ENCODE peak calls at places on chromosomes 16 and 17, in seven cellular contexts. S is mesenchymal stem cell, A is stomach, L is heart right ventricle, U is GM23248, P is A549, B is tibial artery. E is an unnamed sample.
A peak's percentile ranks its signal among the peaks of the same experiment; 100 is the strongest.

GRCh38 chr17:67258836-67259468 is 14.0 kb upstream of the HELZ start:
- DNase-seq in S (no peak), A (no peak), L (no peak), U (no peak), P (no peak), B (no peak), E (no peak)

GRCh38 chr16:67151431-67152097 is 766 bp upstream of the B3GNT9 start:
- DNase-seq in S (peak; percentile 24), A (no peak), L (no peak), U (peak; percentile 37), P (peak; percentile 52), B (no peak), E (no peak)

GRCh38 chr17:56593741-56594527 is 435 bp downstream of the NOG start:
- DNase-seq in S (peak; percentile 83), A (peak; percentile 56), L (peak; percentile 28), U (peak; percentile 90), P (no peak), B (peak; percentile 72), E (no peak)

GRCh38 chr17:21419299-21420239 is 43.4 kb downstream of the KCNJ12 start:
- DNase-seq in S (no peak), A (no peak), L (no peak), U (no peak), P (no peak), B (no peak), E (no peak)

GRCh38 chr17:70158581-70158980 is 10.8 kb upstream of the KCNJ2 start:
- DNase-seq in S (no peak), A (no peak), L (no peak), U (no peak), P (no peak), B (no peak), E (no peak)

GRCh38 chr17:80254396-80255241 is 6.0 kb upstream of the RNF213 start:
- DNase-seq in S (peak; percentile 93), A (peak; percentile 58), L (no peak), U (peak; percentile 95), P (peak; percentile 99), B (no peak), E (peak; percentile 58)

GRCh38 chr17:83075270-83075880 is 4.0 kb upstream of the METRNL start:
- DNase-seq in S (no peak), A (no peak), L (no peak), U (no peak), P (no peak), B (no peak), E (no peak)

GRCh38 chr17:62720126-62720850 is 87.8 kb downstream of the MARCHF10 start:
- DNase-seq in S (no peak), A (no peak), L (no peak), U (no peak), P (peak; percentile 55), B (no peak), E (no peak)

GRCh38 chr16:8655184-8655717 is 19.2 kb upstream of the ABAT start:
- DNase-seq in S (peak; percentile 11), A (peak; percentile 40), L (no peak), U (peak; percentile 48), P (peak; percentile 17), B (no peak), E (no peak)

GRCh38 chr17:3846739-3847670 is 959 bp upstream of the NCBP3 start:
- DNase-seq in S (no peak), A (no peak), L (no peak), U (no peak), P (no peak), B (no peak), E (no peak)

GRCh38 chr16:70711211-70711978 is 25.5 kb upstream of the MTSS2 start:
- DNase-seq in S (peak; percentile 36), A (no peak), L (no peak), U (no peak), P (no peak), B (no peak), E (no peak)

GRCh38 chr16:46947900-46948547 is 25.4 kb downstream of the DNAJA2 start:
- DNase-seq in S (peak; percentile 50), A (peak; percentile 26), L (no peak), U (peak; percentile 69), P (peak; percentile 55), B (no peak), E (peak; percentile 3)

GRCh38 chr16:88798772-88799455 is 4.7 kb upstream of the CDT1 start:
- DNase-seq in S (no peak), A (no peak), L (no peak), U (no peak), P (peak; percentile 45), B (no peak), E (no peak)

DNA sequence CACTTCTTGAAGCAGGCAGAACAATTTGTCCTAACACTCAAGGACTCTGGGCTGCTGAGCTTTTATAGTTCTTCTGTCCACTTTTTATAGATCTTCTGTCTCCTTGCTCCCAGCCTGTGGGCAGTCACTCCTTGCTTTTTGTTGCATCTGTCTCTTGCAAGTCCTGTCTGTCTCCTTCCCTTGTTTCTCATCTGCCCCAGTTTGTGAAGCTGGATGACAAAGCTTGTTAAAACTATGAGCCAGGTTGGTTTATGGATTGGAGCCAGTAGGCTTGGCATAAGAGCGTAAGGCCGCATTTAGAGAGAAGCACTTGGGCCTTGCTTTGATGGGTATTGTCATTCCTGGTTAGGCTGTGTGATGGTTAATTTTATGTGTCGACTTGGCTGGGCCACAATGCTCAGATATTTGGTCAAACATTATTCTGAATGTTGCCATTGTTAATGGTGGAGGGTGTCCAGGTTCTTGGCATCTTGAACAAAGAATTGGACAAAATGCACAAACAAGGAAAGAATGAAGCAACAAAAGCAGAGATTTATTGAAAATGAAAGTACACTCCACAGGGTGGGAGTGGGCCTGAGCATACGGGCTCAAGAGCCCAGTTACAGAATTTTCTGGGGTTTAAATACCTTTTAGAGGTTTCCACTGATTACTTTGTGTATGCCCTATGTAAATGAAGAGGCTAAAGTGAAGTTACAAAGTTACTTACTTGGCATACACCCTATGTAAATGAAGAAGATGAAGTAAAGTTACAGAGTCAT is 7.9 kb upstream of the CPPED1 start:
- DNase-seq in S (no peak), A (no peak), L (no peak), U (no peak), P (no peak), B (no peak), E (no peak)
- H3K4me3 ChIP-seq in S (no peak overlapping the region), A (no peak overlapping the region), L (no peak overlapping the region), U (no peak overlapping the region), P (no peak overlapping the region), B (no peak overlapping the region), E (no peak overlapping the region)

GRCh38 chr17:39194089-39194984 is 3.1 kb downstream of the CACNB1 start:
- DNase-seq in S (peak; percentile 83), A (no peak), L (peak; percentile 71), U (peak; percentile 84), P (peak; percentile 73), B (peak; percentile 93), E (peak; percentile 20)
- H3K4me3 ChIP-seq in S (no peak overlapping the region), A (no peak overlapping the region), L (no peak overlapping the region), U (peak overlapping the region; percentile 76), P (no peak overlapping the region), B (peak overlapping the region; percentile 95), E (peak overlapping the region; percentile 90)

DNA sequence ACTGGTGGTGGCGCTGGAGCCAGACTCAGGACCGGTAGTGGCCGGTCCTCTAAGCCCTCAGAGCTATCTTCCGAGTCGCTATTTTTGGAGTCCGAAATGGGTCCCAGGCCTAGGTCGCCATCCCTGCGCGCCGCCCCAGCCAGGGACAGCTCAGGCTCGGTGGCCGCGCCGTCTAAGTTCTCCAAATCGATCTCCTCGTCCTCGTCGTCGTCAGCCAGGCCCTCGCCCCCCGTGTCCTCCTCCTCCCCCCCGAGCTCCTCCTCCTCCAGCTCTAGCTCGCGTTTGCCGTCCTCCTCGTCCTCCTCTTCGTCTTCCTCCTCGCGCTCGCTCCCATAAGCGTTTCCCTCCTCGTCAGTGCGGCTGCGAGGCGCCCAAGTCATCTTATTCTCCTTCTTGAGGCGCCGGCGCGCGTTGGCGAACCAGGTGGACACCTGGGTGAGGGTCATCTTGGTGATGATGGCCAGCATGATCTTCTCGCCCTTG is 1.6 kb downstream of the IRX3 start:
- DNase-seq in S (no peak), A (no peak), L (peak; percentile 19), U (peak; percentile 50), P (peak; percentile 18), B (peak; percentile 69), E (no peak)
- H3K4me3 ChIP-seq in S (peak overlapping the region; percentile 63), A (peak overlapping the region; percentile 67), L (peak overlapping the region; percentile 67), U (peak overlapping the region; percentile 96), P (peak overlapping the region; percentile 80), B (peak overlapping the region; percentile 66), E (peak overlapping the region; percentile 73)

DNA sequence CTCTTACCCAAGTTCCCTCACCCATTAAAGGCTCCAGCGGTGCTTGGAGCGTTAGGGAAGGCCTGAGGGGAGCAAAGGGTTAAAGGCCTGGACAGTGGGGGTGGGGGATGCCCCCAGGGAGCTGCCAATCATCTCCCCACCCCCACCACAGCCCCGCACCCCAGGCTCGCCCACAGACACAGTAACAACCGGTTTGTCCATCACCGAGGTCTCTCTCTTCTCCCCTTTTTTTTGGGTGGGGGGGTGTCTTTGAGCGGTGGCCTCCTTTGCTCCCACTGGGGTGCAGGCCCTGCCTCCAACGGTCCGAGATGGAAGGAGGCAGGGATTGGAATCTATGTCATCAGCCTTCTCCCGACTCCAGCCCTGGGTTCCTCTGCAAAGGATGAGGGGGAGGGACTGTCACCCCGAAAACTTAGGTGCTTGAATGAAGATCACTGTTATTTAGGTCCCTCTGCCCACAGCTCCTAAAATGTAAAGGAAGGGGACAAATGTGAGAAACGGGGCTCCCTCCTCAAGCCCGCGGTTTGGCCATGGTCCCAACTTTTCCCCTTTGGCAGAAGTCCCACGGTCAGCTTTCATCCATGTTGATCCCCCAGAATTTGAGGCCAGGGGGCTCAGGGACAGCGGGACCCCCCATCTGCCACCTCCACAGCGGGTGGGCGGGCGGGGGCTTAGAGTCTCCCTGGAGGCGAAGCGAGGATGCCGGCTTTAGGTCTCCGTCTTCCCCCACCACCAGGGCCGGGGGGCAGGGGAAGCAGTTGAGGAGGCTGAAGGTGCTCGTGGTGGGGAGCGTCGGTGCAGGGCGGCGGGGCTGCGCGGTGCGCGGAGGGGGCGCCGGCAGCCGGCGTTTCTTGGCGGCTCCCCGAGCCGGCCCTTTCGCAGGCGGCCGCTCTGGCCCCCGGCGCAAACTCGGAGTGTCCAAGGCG is 1.7 kb downstream of the EPOP start:
- DNase-seq in S (no peak), A (no peak), L (no peak), U (no peak), P (no peak), B (no peak), E (no peak)
- H3K4me3 ChIP-seq in S (no peak overlapping the region), A (peak overlapping the region; percentile 62), L (peak overlapping the region; percentile 57), U (peak overlapping the region; percentile 74), P (peak overlapping the region; percentile 75), B (peak overlapping the region; percentile 51), E (no peak overlapping the region)

DNA sequence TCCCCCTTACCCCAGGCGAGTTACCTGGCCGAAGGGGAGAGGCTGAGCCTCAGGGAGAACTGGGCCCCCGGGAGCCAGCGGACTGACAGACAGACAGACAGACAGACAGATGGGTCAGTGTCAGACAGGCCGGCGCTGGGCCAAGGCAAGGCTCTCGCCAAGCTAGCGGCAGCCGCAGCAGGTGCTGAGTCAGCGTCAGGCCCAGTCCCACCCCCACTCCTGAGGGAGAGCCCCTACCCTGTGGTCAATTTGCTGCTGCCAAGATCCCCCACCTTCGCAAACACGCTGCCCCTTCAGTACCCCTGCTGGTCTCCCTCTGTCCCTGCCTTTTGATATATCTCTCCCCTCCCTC is 1.5 kb downstream of the FGF11 start:
- DNase-seq in S (peak; percentile 41), A (no peak), L (peak; percentile 41), U (peak; percentile 52), P (no peak), B (no peak), E (no peak)
- H3K4me3 ChIP-seq in S (peak overlapping the region; percentile 28), A (no peak overlapping the region), L (peak overlapping the region; percentile 36), U (no peak overlapping the region), P (no peak overlapping the region), B (no peak overlapping the region), E (peak overlapping the region; percentile 61)